ENCODE peak calls at places on chromosomes 13 and 19, in nine cellular contexts. L, A, Q, G, S, B, U, P and E are unnamed samples. For H3K4me1, the result is how much of the 10 kb centered on the place peaks cover.

GRCh38 chr19:7975037-7975436 is 30.4 kb downstream of the ELAVL1 start:
- DNase-seq in L (peak), A (no peak), Q (no peak), G (no peak), S (no peak), B (no peak), U (no peak), P (no peak), E (peak)

GRCh38 chr13:22235285-22235949 is 564.5 kb downstream of the FGF9 start:
- DNase-seq in L (no peak), A (peak), Q (peak), G (no peak), S (no peak), B (no peak), U (no peak), P (peak), E (no peak)

GRCh38 chr19:32154418-32154817 is 191.0 kb upstream of the ZNF507 start:
- DNase-seq in L (no peak), A (no peak), Q (no peak), G (no peak), S (no peak), B (no peak), U (no peak), P (no peak), E (no peak)

GRCh38 chr13:107866007-107866665 is 349.2 kb downstream of the LIG4 start:
- DNase-seq in L (no peak), A (peak), Q (no peak), G (no peak), S (no peak), B (peak), U (no peak), P (peak), E (no peak)

GRCh38 chr13:64471916-64472315 is 2758.2 kb downstream of the PCDH9 start:
- DNase-seq in L (no peak), A (no peak), Q (peak), G (no peak), S (no peak), B (no peak), U (no peak), P (peak), E (no peak)

GRCh38 chr19:19653597-19654147 is 9.8 kb downstream of the ATP13A1 start:
- DNase-seq in L (no peak), A (no peak), Q (no peak), G (no peak), S (no peak), B (no peak), U (no peak), P (no peak), E (peak)

GRCh38 chr19:5130371-5131030 is 161.6 kb downstream of the KDM4B start:
- DNase-seq in L (no peak), A (no peak), Q (no peak), G (peak), S (no peak), B (peak), U (peak), P (no peak), E (no peak)

GRCh38 chr19:43526884-43527859 is at the start of gene ETHE1:
- DNase-seq in L (peak), A (peak), Q (no peak), G (peak), S (peak), B (peak), U (peak), P (peak), E (peak)

GRCh38 chr19:13366529-13367143 is 139.6 kb downstream of the CACNA1A start:
- DNase-seq in L (no peak), A (peak), Q (peak), G (no peak), S (no peak), B (no peak), U (no peak), P (peak), E (no peak)

GRCh38 chr13:43880930-43881329 is 1.2 kb downstream of the LACC1 start:
- DNase-seq in L (no peak), A (no peak), Q (no peak), G (no peak), S (no peak), B (no peak), U (no peak), P (no peak), E (no peak)

GRCh38 chr19:13091400-13092161 is 11.1 kb downstream of the LYL1 start:
- DNase-seq in L (peak), A (peak), Q (no peak), G (no peak), S (peak), B (no peak), U (no peak), P (peak), E (peak)

GRCh38 chr13:99308481-99309087 is 1.4 kb upstream of the GPR183 start:
- DNase-seq in L (no peak), A (no peak), Q (no peak), G (no peak), S (no peak), B (no peak), U (no peak), P (peak), E (no peak)

GRCh38 chr19:3698386-3698950 is 1.8 kb downstream of the PIP5K1C start:
- DNase-seq in L (no peak), A (no peak), Q (no peak), G (no peak), S (no peak), B (no peak), U (no peak), P (peak), E (no peak)

GRCh38 chr19:4390017-4390861 is 10.1 kb downstream of the SH3GL1 start:
- DNase-seq in L (peak), A (peak), Q (no peak), G (peak), S (no peak), B (no peak), U (no peak), P (peak), E (peak)

GRCh38 chr19:32767951-32768679 is 48.5 kb downstream of the TDRD12 start:
- DNase-seq in L (no peak), A (no peak), Q (no peak), G (no peak), S (no peak), B (no peak), U (no peak), P (no peak), E (no peak)

GRCh38 chr13:103758222-103758621 is 692.0 kb upstream of the SLC10A2 start:
- DNase-seq in L (no peak), A (no peak), Q (no peak), G (no peak), S (no peak), B (no peak), U (no peak), P (no peak), E (no peak)

GRCh38 chr19:48997972-48998371 is 4.3 kb downstream of the RUVBL2 start:
- DNase-seq in L (peak), A (peak), Q (peak), G (no peak), S (no peak), B (peak), U (peak), P (peak), E (no peak)

GRCh38 chr13:43664700-43665191 is 122.0 kb downstream of the ENOX1 start:
- DNase-seq in L (no peak), A (peak), Q (no peak), G (no peak), S (no peak), B (peak), U (no peak), P (peak), E (peak)

GRCh38 chr13:59906413-59907027 is 257.2 kb downstream of the DIAPH3 start:
- DNase-seq in L (no peak), A (peak), Q (peak), G (no peak), S (no peak), B (no peak), U (no peak), P (peak), E (no peak)

GRCh38 chr13:93775507-93776108 is 549.0 kb downstream of the GPC6 start:
- DNase-seq in L (no peak), A (no peak), Q (no peak), G (no peak), S (no peak), B (no peak), U (no peak), P (peak), E (no peak)

GRCh38 chr19:10149427-10149826 is 29.7 kb upstream of the EIF3G start:
- DNase-seq in L (no peak), A (no peak), Q (no peak), G (no peak), S (no peak), B (no peak), U (no peak), P (no peak), E (no peak)

GRCh38 chr19:2271516-2272103 is 10.4 kb downstream of the PEAK3 start:
- DNase-seq in L (peak), A (peak), Q (no peak), G (peak), S (no peak), B (no peak), U (no peak), P (peak), E (peak)

GRCh38 chr19:8265872-8266271 is 42.3 kb downstream of the CD320 start:
- DNase-seq in L (no peak), A (no peak), Q (no peak), G (peak), S (no peak), B (peak), U (no peak), P (no peak), E (peak)

GRCh38 chr13:21674271-21675009 is 3.6 kb downstream of the FGF9 start:
- DNase-seq in L (peak), A (peak), Q (no peak), G (peak), S (no peak), B (peak), U (no peak), P (no peak), E (no peak)

GRCh38 chr19:31570718-31571117 is 221.5 kb upstream of the TSHZ3 start:
- DNase-seq in L (no peak), A (no peak), Q (no peak), G (no peak), S (no peak), B (no peak), U (no peak), P (no peak), E (no peak)

GRCh38 chr13:94811753-94812152 is 99.4 kb upstream of the SOX21 start:
- DNase-seq in L (no peak), A (no peak), Q (no peak), G (no peak), S (no peak), B (no peak), U (no peak), P (no peak), E (no peak)

GRCh38 chr13:99227909-99228688 is 27.4 kb downstream of the UBAC2 start:
- DNase-seq in L (peak), A (no peak), Q (no peak), G (no peak), S (no peak), B (no peak), U (no peak), P (no peak), E (no peak)

GRCh38 chr13:39556856-39557255 is 46.1 kb downstream of the LHFPL6 start:
- DNase-seq in L (no peak), A (no peak), Q (no peak), G (no peak), S (no peak), B (no peak), U (no peak), P (no peak), E (no peak)

GRCh38 chr19:45782820-45783785 is 813 bp upstream of the DMPK start:
- DNase-seq in L (peak), A (no peak), Q (no peak), G (no peak), S (no peak), B (no peak), U (no peak), P (peak), E (peak)

GRCh38 chr19:7196721-7197168 is 97.5 kb downstream of the INSR start:
- DNase-seq in L (peak), A (no peak), Q (no peak), G (no peak), S (peak), B (peak), U (no peak), P (no peak), E (peak)

GRCh38 chr13:24661713-24662112 is 18.5 kb upstream of the ATP12A start:
- DNase-seq in L (no peak), A (no peak), Q (no peak), G (no peak), S (no peak), B (no peak), U (no peak), P (no peak), E (no peak)

GRCh38 chr19:7292352-7292949 is 1.8 kb downstream of the INSR start:
- DNase-seq in L (no peak), A (no peak), Q (no peak), G (no peak), S (no peak), B (no peak), U (no peak), P (no peak), E (no peak)

GRCh38 chr19:21492932-21493906 is 12.2 kb upstream of the ZNF429 start:
- DNase-seq in L (no peak), A (no peak), Q (no peak), G (no peak), S (no peak), B (no peak), U (no peak), P (no peak), E (no peak)

GRCh38 chr13:91813255-91813654 is 414.8 kb downstream of the GPC5 start:
- DNase-seq in L (no peak), A (no peak), Q (no peak), G (no peak), S (no peak), B (no peak), U (no peak), P (no peak), E (peak)

GRCh38 chr19:48965806-48966540 is 864 bp downstream of the FTL start:
- DNase-seq in L (peak), A (peak), Q (peak), G (peak), S (peak), B (peak), U (peak), P (peak), E (peak)

DNA sequence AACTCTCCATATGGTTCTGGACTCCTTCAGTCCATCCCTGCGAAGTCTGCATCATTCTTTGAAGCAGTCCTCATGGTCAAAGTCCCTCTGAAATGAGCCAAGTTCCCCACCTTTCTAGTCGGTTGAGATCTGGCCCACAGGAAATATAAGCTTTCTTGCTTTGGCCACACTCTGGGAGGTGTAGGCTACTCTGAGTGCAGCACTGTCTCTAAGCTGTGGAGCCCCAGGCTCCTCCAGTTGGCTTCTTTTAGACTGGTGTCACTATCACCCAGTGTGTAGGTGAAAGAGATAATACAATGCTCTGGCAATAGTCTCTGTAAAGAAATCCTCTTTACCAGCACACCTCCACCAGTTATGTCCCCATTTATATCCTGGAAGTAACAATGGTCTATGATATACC is 486.5 kb upstream of the KLF12 start:
- DNase-seq in L (no peak), A (no peak), Q (no peak), G (no peak), S (no peak), B (no peak), U (no peak), P (no peak), E (no peak)
- H3K4me1 ChIP-seq in L (under half), A (under half), Q (under half), G (under half), S (under half), B (under half), U (under half), P (under half), E (under half)

DNA sequence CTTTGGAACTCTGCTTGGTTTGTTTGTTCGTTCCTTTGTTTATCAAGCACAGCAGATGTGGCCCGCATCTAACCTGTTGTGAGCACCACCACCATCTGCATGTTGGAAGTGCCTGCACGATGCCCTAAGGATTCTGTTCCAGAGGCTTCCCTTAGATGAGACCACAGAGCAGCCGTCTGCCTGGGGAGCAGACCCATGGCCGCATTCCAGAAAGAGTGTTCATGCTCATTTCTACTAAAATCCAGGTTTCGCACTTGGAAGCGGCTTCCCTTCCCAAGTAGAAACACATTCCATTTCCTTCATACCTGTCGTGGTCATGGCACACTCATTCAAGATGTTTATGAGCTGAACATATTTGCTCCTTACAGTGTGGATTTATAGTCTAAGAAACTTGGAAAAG is 27.2 kb downstream of the COL4A2 start:
- DNase-seq in L (no peak), A (no peak), Q (no peak), G (no peak), S (no peak), B (no peak), U (no peak), P (peak), E (no peak)
- H3K27ac ChIP-seq in L (no peak), A (no peak), Q (no peak), G (no peak), S (peak), B (no peak), U (no peak), P (no peak), E (no peak)

GRCh38 chr19:1261512-1261862 is 7.6 kb upstream of the CIRBP start:
- DNase-seq in L (no peak), A (peak), Q (no peak), G (no peak), S (no peak), B (no peak), U (no peak), P (no peak), E (no peak)

GRCh38 chr19:1260749-1261511 is 8.2 kb upstream of the CIRBP start:
- DNase-seq in L (peak), A (peak), Q (peak), G (peak), S (no peak), B (peak), U (peak), P (peak), E (peak)

GRCh38 chr19:1259206-1259872 is 9.8 kb upstream of the CIRBP start:
- DNase-seq in L (peak), A (peak), Q (no peak), G (peak), S (no peak), B (peak), U (peak), P (peak), E (peak)

GRCh38 chr19:1258707-1259205 is 10.4 kb downstream of the MIDN start:
- DNase-seq in L (no peak), A (no peak), Q (no peak), G (no peak), S (no peak), B (no peak), U (no peak), P (no peak), E (no peak)

GRCh38 chr19:1259873-1260748 is 9.0 kb upstream of the CIRBP start:
- DNase-seq in L (peak), A (peak), Q (no peak), G (peak), S (no peak), B (no peak), U (peak), P (no peak), E (peak)
- H3K4me1 ChIP-seq in L (half or more), A (under half), Q (half or more), G (half or more), S (half or more), B (half or more), U (half or more), P (under half), E (half or more)

GRCh38 chr13:27306364-27306763 is 35.7 kb downstream of the RASL11A start:
- DNase-seq in L (no peak), A (no peak), Q (no peak), G (no peak), S (no peak), B (no peak), U (no peak), P (no peak), E (no peak)

GRCh38 chr13:27311518-27312208 is 41.0 kb downstream of the RASL11A start:
- DNase-seq in L (no peak), A (no peak), Q (no peak), G (no peak), S (no peak), B (no peak), U (no peak), P (no peak), E (no peak)

GRCh38 chr13:27308941-27309340 is 38.3 kb downstream of the RASL11A start:
- DNase-seq in L (no peak), A (no peak), Q (no peak), G (no peak), S (no peak), B (no peak), U (no peak), P (no peak), E (no peak)

GRCh38 chr13:27309967-27310598 is 39.5 kb downstream of the RASL11A start:
- DNase-seq in L (no peak), A (no peak), Q (peak), G (no peak), S (no peak), B (no peak), U (no peak), P (peak), E (no peak)

GRCh38 chr13:27309401-27309958 is 38.9 kb downstream of the RASL11A start:
- DNase-seq in L (no peak), A (no peak), Q (peak), G (no peak), S (no peak), B (no peak), U (no peak), P (no peak), E (no peak)
- H3K27ac ChIP-seq in L (no peak), A (no peak), Q (peak), G (no peak), S (no peak), B (no peak), U (no peak), P (no peak), E (no peak)

DNA sequence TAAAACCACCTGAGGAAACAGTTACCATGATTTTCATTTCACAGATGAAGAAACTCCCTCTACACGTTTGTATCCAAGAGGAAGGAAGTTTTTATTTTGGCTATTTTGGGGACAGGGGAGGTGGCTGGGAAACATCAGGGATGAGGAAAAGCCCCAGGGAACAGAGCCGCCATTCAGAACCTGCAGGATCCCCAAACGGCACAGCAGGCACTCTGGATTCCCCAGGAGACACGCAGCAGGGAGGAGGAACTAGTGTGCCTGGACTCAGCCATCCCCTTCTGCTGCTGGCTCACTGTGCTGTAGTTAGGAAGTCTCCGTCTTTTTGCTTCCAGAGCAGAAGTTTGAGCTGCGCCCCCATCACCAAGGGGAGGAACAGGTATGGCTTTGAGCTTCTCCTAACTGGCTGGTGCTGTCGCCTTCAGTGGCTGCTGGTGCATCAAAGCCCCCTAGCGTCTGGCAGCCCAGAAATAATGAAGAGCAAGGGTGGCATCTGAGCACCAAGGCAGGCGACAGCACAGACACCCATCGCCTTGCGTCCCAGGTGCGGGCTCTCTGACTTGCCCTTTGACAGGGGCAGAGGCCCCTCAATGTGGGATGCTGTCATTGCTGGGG is 4.2 kb downstream of the NAPA start:
- DNase-seq in L (no peak), A (no peak), Q (no peak), G (no peak), S (no peak), B (no peak), U (no peak), P (no peak), E (peak)
- H3K4me1 ChIP-seq in L (half or more), A (under half), Q (under half), G (half or more), S (half or more), B (half or more), U (under half), P (under half), E (half or more)

GRCh38 chr19:30375651-30376050 is 3.5 kb downstream of the ZNF536 start:
- DNase-seq in L (no peak), A (no peak), Q (no peak), G (no peak), S (no peak), B (no peak), U (no peak), P (no peak), E (no peak)

GRCh38 chr19:30371157-30371845 is 883 bp upstream of the ZNF536 start:
- DNase-seq in L (no peak), A (no peak), Q (no peak), G (no peak), S (no peak), B (no peak), U (no peak), P (no peak), E (no peak)

GRCh38 chr19:30371960-30372824 is at the start of gene ZNF536:
- DNase-seq in L (no peak), A (peak), Q (no peak), G (no peak), S (no peak), B (no peak), U (no peak), P (no peak), E (no peak)

GRCh38 chr19:30374791-30375650 is 2.8 kb downstream of the ZNF536 start:
- DNase-seq in L (no peak), A (peak), Q (no peak), G (no peak), S (no peak), B (no peak), U (no peak), P (no peak), E (no peak)

GRCh38 chr19:30373593-30373992 is 1.4 kb downstream of the ZNF536 start:
- DNase-seq in L (no peak), A (peak), Q (no peak), G (no peak), S (no peak), B (no peak), U (no peak), P (no peak), E (no peak)
- H3K27ac ChIP-seq in L (no peak), A (no peak), Q (no peak), G (no peak), S (no peak), B (no peak), U (no peak), P (no peak), E (no peak)

GRCh38 chr19:17318966-17319365 is 9.6 kb downstream of the DDA1 start:
- DNase-seq in L (no peak), A (no peak), Q (no peak), G (no peak), S (no peak), B (no peak), U (no peak), P (no peak), E (no peak)
- H3K4me1 ChIP-seq in L (under half), A (under half), Q (under half), G (under half), S (under half), B (under half), U (under half), P (under half), E (under half)